ENCODE peak calls at places on chromosomes 2 and 18, in seven cellular contexts. One of them, this sample, is unnamed.

GRCh38 chr2:28512607-28512965 is 16.7 kb downstream of the PLB1 start:
- DNase-seq in GM12878: no peak
- DNase-seq in HepG2: no peak
- DNase-seq in H1: no peak
- DNase-seq in HCT116: no peak
- DNase-seq in K562: no peak
- DNase-seq in SK-N-SH: no peak
- DNase-seq in this sample: no peak

GRCh38 chr2:60861736-60862135 is 19.6 kb upstream of the REL start:
- DNase-seq in GM12878: no peak
- DNase-seq in HepG2: no peak
- DNase-seq in H1: no peak
- DNase-seq in HCT116: no peak
- DNase-seq in K562: no peak
- DNase-seq in SK-N-SH: no peak
- DNase-seq in this sample: no peak

GRCh38 chr2:130252880-130253645 is 54.8 kb upstream of the TUBA3E start:
- DNase-seq in GM12878: no peak
- DNase-seq in HepG2: no peak
- DNase-seq in H1: no peak
- DNase-seq in HCT116: no peak
- DNase-seq in K562: peak
- DNase-seq in SK-N-SH: peak
- DNase-seq in this sample: no peak

GRCh38 chr2:186423481-186423880 is 62.6 kb upstream of the ZC3H15 start:
- DNase-seq in GM12878: no peak
- DNase-seq in HepG2: no peak
- DNase-seq in H1: no peak
- DNase-seq in HCT116: no peak
- DNase-seq in K562: no peak
- DNase-seq in SK-N-SH: no peak
- DNase-seq in this sample: no peak

GRCh38 chr2:26674002-26674751 is 18.3 kb upstream of the KCNK3 start:
- DNase-seq in GM12878: no peak
- DNase-seq in HepG2: no peak
- DNase-seq in H1: no peak
- DNase-seq in HCT116: no peak
- DNase-seq in K562: no peak
- DNase-seq in SK-N-SH: no peak
- DNase-seq in this sample: no peak

GRCh38 chr2:98191880-98192279 is 104.9 kb downstream of the VWA3B start:
- DNase-seq in GM12878: no peak
- DNase-seq in HepG2: no peak
- DNase-seq in H1: no peak
- DNase-seq in HCT116: no peak
- DNase-seq in K562: no peak
- DNase-seq in SK-N-SH: no peak
- DNase-seq in this sample: no peak

GRCh38 chr2:219010162-219010756 is 17.0 kb upstream of the CRYBA2 start:
- DNase-seq in GM12878: no peak
- DNase-seq in HepG2: peak
- DNase-seq in H1: no peak
- DNase-seq in HCT116: no peak
- DNase-seq in K562: peak
- DNase-seq in SK-N-SH: peak
- DNase-seq in this sample: peak

GRCh38 chr2:166900700-166901099 is 12.4 kb downstream of the XIRP2 start:
- DNase-seq in GM12878: no peak
- DNase-seq in HepG2: peak
- DNase-seq in H1: no peak
- DNase-seq in HCT116: no peak
- DNase-seq in K562: no peak
- DNase-seq in SK-N-SH: no peak
- DNase-seq in this sample: peak

GRCh38 chr2:190649035-190649797 is at the start of gene NAB1:
- DNase-seq in GM12878: no peak
- DNase-seq in HepG2: peak
- DNase-seq in H1: peak
- DNase-seq in HCT116: no peak
- DNase-seq in K562: peak
- DNase-seq in SK-N-SH: peak
- DNase-seq in this sample: peak

GRCh38 chr2:241891315-241891987 is 21.9 kb downstream of the RTP5 start:
- DNase-seq in GM12878: no peak
- DNase-seq in HepG2: no peak
- DNase-seq in H1: no peak
- DNase-seq in HCT116: no peak
- DNase-seq in K562: no peak
- DNase-seq in SK-N-SH: no peak
- DNase-seq in this sample: no peak

GRCh38 chr2:104378853-104379374 is 475.0 kb upstream of the POU3F3 start:
- DNase-seq in GM12878: no peak
- DNase-seq in HepG2: peak
- DNase-seq in H1: no peak
- DNase-seq in HCT116: no peak
- DNase-seq in K562: peak
- DNase-seq in SK-N-SH: peak
- DNase-seq in this sample: peak

GRCh38 chr2:40721595-40721994 is 269.7 kb upstream of the SLC8A1 start:
- DNase-seq in GM12878: no peak
- DNase-seq in HepG2: no peak
- DNase-seq in H1: no peak
- DNase-seq in HCT116: no peak
- DNase-seq in K562: no peak
- DNase-seq in SK-N-SH: no peak
- DNase-seq in this sample: no peak

GRCh38 chr2:215843579-215843978 is 169.8 kb downstream of the MREG start:
- DNase-seq in GM12878: no peak
- DNase-seq in HepG2: peak
- DNase-seq in H1: no peak
- DNase-seq in HCT116: peak
- DNase-seq in K562: no peak
- DNase-seq in SK-N-SH: no peak
- DNase-seq in this sample: no peak

GRCh38 chr2:43055086-43055912 is 171.1 kb downstream of the ZFP36L2 start:
- DNase-seq in GM12878: no peak
- DNase-seq in HepG2: no peak
- DNase-seq in H1: no peak
- DNase-seq in HCT116: no peak
- DNase-seq in K562: no peak
- DNase-seq in SK-N-SH: no peak
- DNase-seq in this sample: no peak

GRCh38 chr18:58221060-58221725 is 177.2 kb downstream of the NEDD4L start:
- DNase-seq in GM12878: no peak
- DNase-seq in HepG2: peak
- DNase-seq in H1: peak
- DNase-seq in HCT116: peak
- DNase-seq in K562: peak
- DNase-seq in SK-N-SH: no peak
- DNase-seq in this sample: no peak

GRCh38 chr2:46878886-46879285 is 36.7 kb downstream of the MCFD2 start:
- DNase-seq in GM12878: no peak
- DNase-seq in HepG2: peak
- DNase-seq in H1: no peak
- DNase-seq in HCT116: no peak
- DNase-seq in K562: no peak
- DNase-seq in SK-N-SH: peak
- DNase-seq in this sample: no peak

GRCh38 chr2:182144780-182145170 is 159.1 kb downstream of the PPP1R1C start:
- DNase-seq in GM12878: no peak
- DNase-seq in HepG2: no peak
- DNase-seq in H1: no peak
- DNase-seq in HCT116: no peak
- DNase-seq in K562: no peak
- DNase-seq in SK-N-SH: peak
- DNase-seq in this sample: no peak

GRCh38 chr2:17680119-17680518 is 73.5 kb downstream of the SMC6 start:
- DNase-seq in GM12878: no peak
- DNase-seq in HepG2: no peak
- DNase-seq in H1: no peak
- DNase-seq in HCT116: no peak
- DNase-seq in K562: no peak
- DNase-seq in SK-N-SH: no peak
- DNase-seq in this sample: no peak

GRCh38 chr2:128324008-128324896 is 5.6 kb upstream of the HS6ST1 start:
- DNase-seq in GM12878: no peak
- DNase-seq in HepG2: no peak
- DNase-seq in H1: no peak
- DNase-seq in HCT116: no peak
- DNase-seq in K562: no peak
- DNase-seq in SK-N-SH: no peak
- DNase-seq in this sample: no peak

GRCh38 chr2:240374085-240374907 is 61.2 kb upstream of the GPC1 start:
- DNase-seq in GM12878: no peak
- DNase-seq in HepG2: peak
- DNase-seq in H1: no peak
- DNase-seq in HCT116: no peak
- DNase-seq in K562: no peak
- DNase-seq in SK-N-SH: no peak
- DNase-seq in this sample: no peak

GRCh38 chr2:232388324-232388891 is 9.9 kb downstream of the ALPP start:
- DNase-seq in GM12878: no peak
- DNase-seq in HepG2: no peak
- DNase-seq in H1: peak
- DNase-seq in HCT116: no peak
- DNase-seq in K562: no peak
- DNase-seq in SK-N-SH: no peak
- DNase-seq in this sample: no peak

GRCh38 chr2:124652099-124652498 is 627.0 kb downstream of the CNTNAP5 start:
- DNase-seq in GM12878: no peak
- DNase-seq in HepG2: no peak
- DNase-seq in H1: no peak
- DNase-seq in HCT116: no peak
- DNase-seq in K562: no peak
- DNase-seq in SK-N-SH: no peak
- DNase-seq in this sample: no peak

DNA sequence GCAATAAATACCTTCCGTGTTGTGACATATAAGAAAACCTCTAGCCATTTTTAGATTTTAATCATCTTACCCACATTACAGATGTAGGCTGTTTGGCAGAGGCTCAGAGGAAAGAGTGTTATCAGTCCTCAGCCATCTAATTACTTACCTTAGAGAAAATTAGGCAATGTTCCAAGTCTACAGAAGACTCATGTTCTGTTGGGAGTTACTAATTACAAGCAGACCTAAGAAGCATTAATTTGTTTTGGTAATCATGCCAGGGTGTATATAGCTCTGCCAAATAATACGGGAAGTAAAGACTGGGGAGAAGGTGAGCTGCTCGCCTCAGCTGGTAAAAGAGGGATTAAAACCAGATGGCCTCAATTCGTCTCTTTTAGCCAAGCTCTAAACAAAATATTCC is 125.9 kb upstream of the PGAP1 start:
- DNase-seq in GM12878: no peak
- DNase-seq in HepG2: no peak
- DNase-seq in H1: no peak
- DNase-seq in HCT116: no peak
- DNase-seq in K562: no peak
- DNase-seq in SK-N-SH: peak
- DNase-seq in this sample: no peak
- TF ChIP-seq JUND in GM12878: no peak
- TF ChIP-seq JUND in HepG2: no peak
- TF ChIP-seq JUND in H1: no peak
- TF ChIP-seq JUND in HCT116: no peak
- TF ChIP-seq JUND in K562: no peak
- TF ChIP-seq JUND in SK-N-SH: no peak
- TF ChIP-seq JUND in this sample: no peak

DNA sequence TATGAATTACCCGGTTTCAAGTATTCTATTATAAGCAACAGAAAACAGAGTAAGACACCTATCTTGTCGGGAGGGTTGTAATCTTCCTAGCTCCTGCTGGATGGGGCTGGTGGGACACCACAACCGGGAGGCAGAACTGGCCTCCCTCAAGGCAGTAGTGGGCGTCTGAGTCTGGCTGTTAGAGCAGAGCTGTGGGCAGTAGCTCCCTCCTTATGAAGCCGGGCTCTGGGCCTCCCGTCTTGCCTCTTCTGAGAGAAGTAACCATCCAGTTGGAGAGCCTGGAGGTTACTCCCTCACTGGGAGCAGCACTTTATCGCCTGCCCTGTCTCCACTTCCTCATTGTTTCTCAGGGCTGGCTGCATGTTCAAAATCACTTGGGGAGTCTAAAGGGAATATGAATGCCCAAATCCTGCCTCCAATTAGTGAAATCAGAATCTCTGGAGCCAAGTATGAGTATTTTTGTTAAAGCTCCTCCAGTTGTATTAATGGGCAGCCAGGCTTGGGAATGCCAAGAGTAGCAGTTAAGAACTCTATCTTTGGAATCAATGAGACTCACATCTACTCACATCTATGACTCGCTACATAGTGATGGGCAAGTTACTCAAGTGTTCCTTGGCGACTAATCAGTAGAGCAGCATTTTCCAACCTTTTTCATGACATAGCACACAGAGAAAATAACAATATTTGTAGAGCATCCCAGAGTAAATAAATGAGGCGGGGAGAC is 27.3 kb upstream of the NRP2 start:
- DNase-seq in GM12878: no peak
- DNase-seq in HepG2: no peak
- DNase-seq in H1: peak
- DNase-seq in HCT116: no peak
- DNase-seq in K562: no peak
- DNase-seq in SK-N-SH: no peak
- DNase-seq in this sample: no peak
- TF ChIP-seq JUND in GM12878: no peak
- TF ChIP-seq JUND in HepG2: no peak
- TF ChIP-seq JUND in H1: no peak
- TF ChIP-seq JUND in HCT116: no peak
- TF ChIP-seq JUND in K562: no peak
- TF ChIP-seq JUND in SK-N-SH: peak
- TF ChIP-seq JUND in this sample: no peak

DNA sequence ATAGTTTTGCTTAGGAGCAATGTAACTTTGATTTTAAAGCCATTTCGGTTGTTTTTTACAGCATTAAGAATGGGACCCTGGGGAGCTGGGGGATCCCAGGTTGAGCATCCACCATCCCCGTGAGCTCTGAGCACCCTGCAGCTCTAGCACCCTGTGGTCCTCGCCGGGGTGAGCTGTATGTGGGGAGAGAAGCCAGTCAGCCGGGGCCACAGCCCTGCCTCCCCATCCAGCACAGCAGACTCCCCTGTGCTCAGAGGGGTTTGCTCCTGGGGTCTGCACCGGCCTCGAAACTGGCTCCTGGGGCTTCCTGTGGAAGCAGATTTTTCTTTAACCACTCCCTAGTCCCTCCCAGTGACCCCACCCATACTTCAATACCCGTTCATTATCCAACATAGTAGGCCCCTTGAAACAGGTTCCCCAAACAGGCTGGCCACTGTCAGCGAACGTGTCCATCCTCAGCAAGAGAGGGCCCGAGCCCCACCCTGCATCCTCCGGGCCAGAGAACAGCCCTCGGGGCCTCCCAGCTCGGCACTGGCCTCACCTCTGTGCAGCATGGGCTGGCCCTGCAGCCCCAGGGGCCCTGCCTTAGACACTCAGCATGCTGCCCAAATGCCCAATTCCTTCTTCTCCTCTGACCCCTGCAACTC is 1.2 kb downstream of the COL6A3 start:
- DNase-seq in GM12878: no peak
- DNase-seq in HepG2: no peak
- DNase-seq in H1: no peak
- DNase-seq in HCT116: no peak
- DNase-seq in K562: no peak
- DNase-seq in SK-N-SH: no peak
- DNase-seq in this sample: no peak
- TF ChIP-seq JUND in GM12878: no peak
- TF ChIP-seq JUND in HepG2: no peak
- TF ChIP-seq JUND in H1: no peak
- TF ChIP-seq JUND in HCT116: no peak
- TF ChIP-seq JUND in K562: no peak
- TF ChIP-seq JUND in SK-N-SH: no peak
- TF ChIP-seq JUND in this sample: no peak

GRCh38 chr2:45860136-45861106 is 208.9 kb downstream of the PRKCE start:
- DNase-seq in GM12878: no peak
- DNase-seq in HepG2: peak
- DNase-seq in H1: no peak
- DNase-seq in HCT116: no peak
- DNase-seq in K562: no peak
- DNase-seq in SK-N-SH: peak
- DNase-seq in this sample: no peak
- TF ChIP-seq JUND in GM12878: no peak
- TF ChIP-seq JUND in HepG2: no peak
- TF ChIP-seq JUND in H1: no peak
- TF ChIP-seq JUND in HCT116: no peak
- TF ChIP-seq JUND in K562: no peak
- TF ChIP-seq JUND in SK-N-SH: no peak
- TF ChIP-seq JUND in this sample: no peak